ENCODE peak calls at places on chromosome 1, in ten cellular contexts. One of them, this sample, is unnamed.

GRCh38 chr1:155981266-155982088 is 3.1 kb upstream of the ARHGEF2 start:
- DNase-seq in IMR-90: peak
- DNase-seq in AG04450: peak
- DNase-seq in cardiac muscle cell: no peak
- DNase-seq in GM13977: peak
- DNase-seq in A549: no peak
- DNase-seq in AG09319: peak
- DNase-seq in colonic mucosa: no peak
- DNase-seq in mammary epithelial cell: no peak
- DNase-seq in epithelial cell of esophagus: peak
- DNase-seq in this sample: peak

GRCh38 chr1:84997667-84998600 is 1.0 kb upstream of the MCOLN2 start:
- DNase-seq in IMR-90: peak
- DNase-seq in AG04450: no peak
- DNase-seq in cardiac muscle cell: peak
- DNase-seq in GM13977: peak
- DNase-seq in A549: no peak
- DNase-seq in AG09319: no peak
- DNase-seq in colonic mucosa: peak
- DNase-seq in mammary epithelial cell: peak
- DNase-seq in epithelial cell of esophagus: peak
- DNase-seq in this sample: peak

GRCh38 chr1:22915816-22916468 is 56.7 kb downstream of the LACTBL1 start:
- DNase-seq in IMR-90: no peak
- DNase-seq in AG04450: no peak
- DNase-seq in cardiac muscle cell: no peak
- DNase-seq in GM13977: no peak
- DNase-seq in A549: no peak
- DNase-seq in AG09319: no peak
- DNase-seq in colonic mucosa: no peak
- DNase-seq in mammary epithelial cell: no peak
- DNase-seq in epithelial cell of esophagus: no peak
- DNase-seq in this sample: no peak

GRCh38 chr1:153364181-153364580 is 6.5 kb downstream of the S100A9 start:
- DNase-seq in IMR-90: no peak
- DNase-seq in AG04450: no peak
- DNase-seq in cardiac muscle cell: no peak
- DNase-seq in GM13977: no peak
- DNase-seq in A549: no peak
- DNase-seq in AG09319: no peak
- DNase-seq in colonic mucosa: peak
- DNase-seq in mammary epithelial cell: peak
- DNase-seq in epithelial cell of esophagus: peak
- DNase-seq in this sample: no peak

GRCh38 chr1:114345930-114346479 is 165.0 kb downstream of the TRIM33 start:
- DNase-seq in IMR-90: no peak
- DNase-seq in AG04450: no peak
- DNase-seq in cardiac muscle cell: no peak
- DNase-seq in GM13977: peak
- DNase-seq in A549: no peak
- DNase-seq in AG09319: no peak
- DNase-seq in colonic mucosa: peak
- DNase-seq in mammary epithelial cell: no peak
- DNase-seq in epithelial cell of esophagus: no peak
- DNase-seq in this sample: peak

GRCh38 chr1:91502882-91503184 is 2.2 kb downstream of the CDC7 start:
- DNase-seq in IMR-90: peak
- DNase-seq in AG04450: no peak
- DNase-seq in cardiac muscle cell: no peak
- DNase-seq in GM13977: peak
- DNase-seq in A549: peak
- DNase-seq in AG09319: no peak
- DNase-seq in colonic mucosa: no peak
- DNase-seq in mammary epithelial cell: no peak
- DNase-seq in epithelial cell of esophagus: no peak
- DNase-seq in this sample: peak

GRCh38 chr1:156961709-156962108 is 41.3 kb downstream of the LRRC71 start:
- DNase-seq in IMR-90: no peak
- DNase-seq in AG04450: no peak
- DNase-seq in cardiac muscle cell: peak
- DNase-seq in GM13977: no peak
- DNase-seq in A549: peak
- DNase-seq in AG09319: no peak
- DNase-seq in colonic mucosa: no peak
- DNase-seq in mammary epithelial cell: no peak
- DNase-seq in epithelial cell of esophagus: no peak
- DNase-seq in this sample: no peak

GRCh38 chr1:145858238-145858936 is 494 bp downstream of the PIAS3 start:
- DNase-seq in IMR-90: peak
- DNase-seq in AG04450: no peak
- DNase-seq in cardiac muscle cell: peak
- DNase-seq in GM13977: peak
- DNase-seq in A549: peak
- DNase-seq in AG09319: no peak
- DNase-seq in colonic mucosa: peak
- DNase-seq in mammary epithelial cell: peak
- DNase-seq in epithelial cell of esophagus: peak
- DNase-seq in this sample: peak

GRCh38 chr1:18327650-18328049 is 153.1 kb upstream of the KLHDC7A start:
- DNase-seq in IMR-90: no peak
- DNase-seq in AG04450: no peak
- DNase-seq in cardiac muscle cell: no peak
- DNase-seq in GM13977: no peak
- DNase-seq in A549: no peak
- DNase-seq in AG09319: no peak
- DNase-seq in colonic mucosa: no peak
- DNase-seq in mammary epithelial cell: no peak
- DNase-seq in epithelial cell of esophagus: no peak
- DNase-seq in this sample: no peak

DNA sequence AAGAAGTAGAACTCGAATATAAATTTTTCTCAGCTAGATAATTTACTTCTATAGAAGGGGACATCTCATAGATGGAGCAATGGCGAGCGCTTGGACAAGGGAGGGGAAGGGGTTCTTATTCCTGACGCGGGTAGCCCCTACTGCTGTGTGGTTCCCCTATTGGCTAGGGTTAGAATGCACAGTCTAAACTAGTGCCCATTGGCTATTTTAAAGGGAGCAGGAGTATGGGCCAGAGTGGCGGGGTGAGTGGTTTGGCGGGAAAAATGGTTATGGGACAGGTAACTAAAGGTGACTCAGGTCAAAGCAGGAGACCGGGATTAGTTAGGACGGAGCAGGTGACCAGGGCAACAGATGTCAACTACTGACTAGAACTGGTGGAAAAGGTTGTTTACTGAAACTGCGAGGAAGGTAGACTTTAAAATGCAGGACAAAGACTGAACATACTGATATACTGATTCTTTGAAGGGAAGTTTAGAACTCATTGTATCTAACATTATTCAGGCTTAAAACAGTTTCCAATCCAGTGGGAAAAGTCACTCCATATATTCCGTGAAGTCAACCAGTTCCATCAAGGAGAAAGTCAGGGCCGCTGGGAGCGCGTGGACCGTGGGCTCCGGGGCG is 940 bp upstream of the ATAD3A start:
- DNase-seq in IMR-90: peak
- DNase-seq in AG04450: no peak
- DNase-seq in cardiac muscle cell: no peak
- DNase-seq in GM13977: no peak
- DNase-seq in A549: peak
- DNase-seq in AG09319: no peak
- DNase-seq in colonic mucosa: peak
- DNase-seq in mammary epithelial cell: peak
- DNase-seq in epithelial cell of esophagus: peak
- DNase-seq in this sample: peak
- TF ChIP-seq CTCF in IMR-90: no peak
- TF ChIP-seq CTCF in AG04450: no peak
- TF ChIP-seq CTCF in cardiac muscle cell: no peak
- TF ChIP-seq CTCF in GM13977: no peak
- TF ChIP-seq CTCF in A549: no peak
- TF ChIP-seq CTCF in AG09319: no peak
- TF ChIP-seq CTCF in colonic mucosa: no peak
- TF ChIP-seq CTCF in mammary epithelial cell: no peak
- TF ChIP-seq CTCF in epithelial cell of esophagus: no peak
- TF ChIP-seq CTCF in this sample: no peak

GRCh38 chr1:204623365-204623893 is 62.1 kb downstream of the LRRN2 start:
- DNase-seq in IMR-90: peak
- DNase-seq in AG04450: peak
- DNase-seq in cardiac muscle cell: peak
- DNase-seq in GM13977: no peak
- DNase-seq in A549: peak
- DNase-seq in AG09319: no peak
- DNase-seq in colonic mucosa: peak
- DNase-seq in mammary epithelial cell: peak
- DNase-seq in epithelial cell of esophagus: peak
- DNase-seq in this sample: peak

GRCh38 chr1:204621391-204621790 is 64.1 kb downstream of the LRRN2 start:
- DNase-seq in IMR-90: no peak
- DNase-seq in AG04450: no peak
- DNase-seq in cardiac muscle cell: no peak
- DNase-seq in GM13977: no peak
- DNase-seq in A549: peak
- DNase-seq in AG09319: no peak
- DNase-seq in colonic mucosa: no peak
- DNase-seq in mammary epithelial cell: no peak
- DNase-seq in epithelial cell of esophagus: peak
- DNase-seq in this sample: no peak

GRCh38 chr1:204621996-204622395 is 63.5 kb downstream of the LRRN2 start:
- DNase-seq in IMR-90: no peak
- DNase-seq in AG04450: no peak
- DNase-seq in cardiac muscle cell: no peak
- DNase-seq in GM13977: no peak
- DNase-seq in A549: no peak
- DNase-seq in AG09319: no peak
- DNase-seq in colonic mucosa: no peak
- DNase-seq in mammary epithelial cell: no peak
- DNase-seq in epithelial cell of esophagus: no peak
- DNase-seq in this sample: no peak

GRCh38 chr1:204624631-204625216 is 60.8 kb downstream of the LRRN2 start:
- DNase-seq in IMR-90: no peak
- DNase-seq in AG04450: no peak
- DNase-seq in cardiac muscle cell: peak
- DNase-seq in GM13977: no peak
- DNase-seq in A549: no peak
- DNase-seq in AG09319: no peak
- DNase-seq in colonic mucosa: no peak
- DNase-seq in mammary epithelial cell: no peak
- DNase-seq in epithelial cell of esophagus: no peak
- DNase-seq in this sample: no peak

GRCh38 chr1:204623894-204624361 is 61.6 kb downstream of the LRRN2 start:
- DNase-seq in IMR-90: no peak
- DNase-seq in AG04450: no peak
- DNase-seq in cardiac muscle cell: peak
- DNase-seq in GM13977: no peak
- DNase-seq in A549: peak
- DNase-seq in AG09319: no peak
- DNase-seq in colonic mucosa: no peak
- DNase-seq in mammary epithelial cell: no peak
- DNase-seq in epithelial cell of esophagus: no peak
- DNase-seq in this sample: peak
- TF ChIP-seq CTCF in IMR-90: peak
- TF ChIP-seq CTCF in AG04450: peak
- TF ChIP-seq CTCF in cardiac muscle cell: no peak
- TF ChIP-seq CTCF in GM13977: no peak
- TF ChIP-seq CTCF in A549: no peak
- TF ChIP-seq CTCF in AG09319: no peak
- TF ChIP-seq CTCF in colonic mucosa: no peak
- TF ChIP-seq CTCF in mammary epithelial cell: no peak
- TF ChIP-seq CTCF in epithelial cell of esophagus: no peak
- TF ChIP-seq CTCF in this sample: peak

DNA sequence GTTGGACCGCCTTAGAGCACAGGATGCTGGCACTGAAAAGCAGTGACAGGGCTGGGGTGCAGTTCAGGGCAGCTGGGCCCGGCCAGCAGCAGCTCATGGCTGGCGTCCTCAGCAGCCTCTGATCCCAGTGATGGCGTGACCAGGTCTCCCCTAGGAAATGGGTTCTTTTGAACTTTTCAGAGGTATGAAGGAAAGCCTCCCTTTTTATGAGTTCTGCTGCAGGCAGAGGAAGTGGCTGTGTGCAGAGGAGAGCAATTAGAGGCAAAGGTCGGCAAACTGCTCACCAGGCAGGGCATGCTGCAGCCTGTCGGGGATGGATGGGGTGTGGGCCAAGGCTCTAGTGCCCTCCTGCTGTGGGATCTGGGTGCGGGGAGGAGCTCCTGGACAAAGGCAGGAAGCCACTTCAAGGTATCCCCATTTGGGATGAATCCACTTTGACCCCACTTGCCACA is 45.6 kb upstream of the RAB4A start:
- DNase-seq in IMR-90: no peak
- DNase-seq in AG04450: no peak
- DNase-seq in cardiac muscle cell: no peak
- DNase-seq in GM13977: no peak
- DNase-seq in A549: no peak
- DNase-seq in AG09319: no peak
- DNase-seq in colonic mucosa: peak
- DNase-seq in mammary epithelial cell: peak
- DNase-seq in epithelial cell of esophagus: peak
- DNase-seq in this sample: no peak
- TF ChIP-seq CTCF in IMR-90: no peak
- TF ChIP-seq CTCF in AG04450: no peak
- TF ChIP-seq CTCF in cardiac muscle cell: no peak
- TF ChIP-seq CTCF in GM13977: no peak
- TF ChIP-seq CTCF in A549: no peak
- TF ChIP-seq CTCF in AG09319: no peak
- TF ChIP-seq CTCF in colonic mucosa: no peak
- TF ChIP-seq CTCF in mammary epithelial cell: no peak
- TF ChIP-seq CTCF in epithelial cell of esophagus: no peak
- TF ChIP-seq CTCF in this sample: no peak

GRCh38 chr1:87104945-87105344 is 190.5 kb downstream of the HS2ST1 start:
- DNase-seq in IMR-90: no peak
- DNase-seq in AG04450: no peak
- DNase-seq in cardiac muscle cell: no peak
- DNase-seq in GM13977: no peak
- DNase-seq in A549: no peak
- DNase-seq in AG09319: no peak
- DNase-seq in colonic mucosa: no peak
- DNase-seq in mammary epithelial cell: no peak
- DNase-seq in epithelial cell of esophagus: peak
- DNase-seq in this sample: no peak

GRCh38 chr1:87108228-87108627 is 193.8 kb downstream of the HS2ST1 start:
- DNase-seq in IMR-90: no peak
- DNase-seq in AG04450: no peak
- DNase-seq in cardiac muscle cell: no peak
- DNase-seq in GM13977: no peak
- DNase-seq in A549: no peak
- DNase-seq in AG09319: no peak
- DNase-seq in colonic mucosa: no peak
- DNase-seq in mammary epithelial cell: no peak
- DNase-seq in epithelial cell of esophagus: no peak
- DNase-seq in this sample: no peak

GRCh38 chr1:87106867-87107266 is 192.4 kb downstream of the HS2ST1 start:
- DNase-seq in IMR-90: no peak
- DNase-seq in AG04450: no peak
- DNase-seq in cardiac muscle cell: no peak
- DNase-seq in GM13977: no peak
- DNase-seq in A549: no peak
- DNase-seq in AG09319: no peak
- DNase-seq in colonic mucosa: no peak
- DNase-seq in mammary epithelial cell: no peak
- DNase-seq in epithelial cell of esophagus: no peak
- DNase-seq in this sample: no peak

GRCh38 chr1:87104140-87104539 is 189.7 kb downstream of the HS2ST1 start:
- DNase-seq in IMR-90: no peak
- DNase-seq in AG04450: no peak
- DNase-seq in cardiac muscle cell: no peak
- DNase-seq in GM13977: no peak
- DNase-seq in A549: no peak
- DNase-seq in AG09319: no peak
- DNase-seq in colonic mucosa: no peak
- DNase-seq in mammary epithelial cell: no peak
- DNase-seq in epithelial cell of esophagus: peak
- DNase-seq in this sample: no peak

GRCh38 chr1:87106158-87106557 is 191.7 kb downstream of the HS2ST1 start:
- DNase-seq in IMR-90: no peak
- DNase-seq in AG04450: no peak
- DNase-seq in cardiac muscle cell: no peak
- DNase-seq in GM13977: no peak
- DNase-seq in A549: no peak
- DNase-seq in AG09319: no peak
- DNase-seq in colonic mucosa: no peak
- DNase-seq in mammary epithelial cell: no peak
- DNase-seq in epithelial cell of esophagus: no peak
- DNase-seq in this sample: no peak
- TF ChIP-seq CTCF in IMR-90: no peak
- TF ChIP-seq CTCF in AG04450: no peak
- TF ChIP-seq CTCF in cardiac muscle cell: no peak
- TF ChIP-seq CTCF in GM13977: no peak
- TF ChIP-seq CTCF in A549: no peak
- TF ChIP-seq CTCF in AG09319: no peak
- TF ChIP-seq CTCF in colonic mucosa: no peak
- TF ChIP-seq CTCF in mammary epithelial cell: no peak
- TF ChIP-seq CTCF in epithelial cell of esophagus: no peak
- TF ChIP-seq CTCF in this sample: no peak

This sample was measured in choroid plexus epithelial cell.